ENCODE peak calls at places on chromosomes 16 and 17, in ten cellular contexts. J is AG10803; Y is psoas muscle; A is body of pancreas; B is ovary; M is fibroblast of lung; G is right lobe of liver; P is IMR-90; F is CD8-positive, alpha-beta T cell; T is GM12865. S is an unnamed sample.

GRCh38 chr17:31660684-31661083 is 198.4 kb downstream of the COPRS start:
- DNase-seq in Y (no peak), F (no peak), T (peak; percentile 47), G (no peak), B (no peak), A (no peak), M (no peak), J (no peak), P (no peak), S (no peak)

GRCh38 chr17:32152130-32152529 is 9.8 kb downstream of the RHOT1 start:
- DNase-seq in F (no peak), M (no peak), T (no peak), P (no peak), J (no peak), B (peak; percentile 38), A (peak; percentile 56), G (peak; percentile 37), Y (no peak), S (no peak)

GRCh38 chr16:66858740-66859396 is 14.7 kb downstream of the CA7 start:
- DNase-seq in B (no peak), T (peak; percentile 56), P (peak; percentile 49), M (peak; percentile 28), J (peak; percentile 50), G (peak; percentile 86), Y (peak; percentile 73), A (peak; percentile 47), F (no peak), S (no peak)

GRCh38 chr17:50681260-50682200 is 26.2 kb downstream of the ANKRD40 start:
- DNase-seq in G (no peak), A (peak; percentile 30), M (peak; percentile 80), B (no peak), F (no peak), J (peak; percentile 83), P (peak; percentile 82), Y (no peak), T (peak; percentile 29), S (peak; percentile 78)

GRCh38 chr16:89422905-89423630 is 67.3 kb downstream of the ANKRD11 start:
- DNase-seq in P (peak; percentile 79), M (peak; percentile 28), J (peak; percentile 45), Y (no peak), F (no peak), T (peak; percentile 88), B (no peak), G (no peak), A (peak; percentile 37), S (no peak)

GRCh38 chr17:42288985-42289862 is 926 bp downstream of the STAT5A start:
- DNase-seq in J (no peak), M (no peak), B (peak; percentile 64), T (peak; percentile 58), P (no peak), Y (peak; percentile 28), F (peak; percentile 73), A (peak; percentile 67), G (peak; percentile 65), S (no peak)

GRCh38 chr17:11855306-11855705 is 142.0 kb downstream of the ZNF18 start:
- DNase-seq in B (no peak), F (no peak), P (no peak), T (no peak), M (no peak), Y (no peak), A (no peak), G (no peak), J (no peak), S (no peak)

GRCh38 chr17:79851461-79851817 is 12.2 kb upstream of the CBX4 start:
- DNase-seq in F (no peak), B (no peak), P (no peak), A (peak; percentile 80), T (no peak), G (no peak), M (no peak), Y (no peak), J (no peak), S (peak; percentile 22)

GRCh38 chr17:82932146-82933005 is 92.6 kb upstream of the ZNF750 start:
- DNase-seq in J (peak; percentile 44), T (no peak), B (peak; percentile 15), M (peak; percentile 74), Y (peak; percentile 2), G (peak; percentile 11), P (peak; percentile 86), A (no peak), F (no peak), S (no peak)

GRCh38 chr17:77373298-77374169 is 232.8 kb downstream of the SEC14L1 start:
- DNase-seq in J (no peak), A (no peak), T (no peak), B (peak; percentile 77), M (no peak), G (peak; percentile 65), P (no peak), F (peak; percentile 72), Y (peak; percentile 56), S (no peak)

GRCh38 chr16:88876942-88877526 is 10.6 kb upstream of the PABPN1L start:
- DNase-seq in T (no peak), F (no peak), Y (no peak), P (no peak), J (no peak), B (no peak), M (no peak), G (no peak), A (no peak), S (no peak)

GRCh38 chr17:40605301-40605700 is 40.0 kb upstream of the CCR7 start:
- DNase-seq in J (no peak), B (no peak), G (no peak), T (no peak), M (no peak), P (no peak), A (no peak), F (peak; percentile 76), Y (no peak), S (no peak)

GRCh38 chr17:45783593-45784292 is 377 bp upstream of the CRHR1 start:
- DNase-seq in P (no peak), M (no peak), A (no peak), B (peak; percentile 41), F (no peak), J (no peak), Y (peak; percentile 41), G (no peak), T (no peak), S (peak; percentile 61)

GRCh38 chr16:46808997-46809396 is 22.0 kb downstream of the C16orf87 start:
- DNase-seq in G (no peak), B (no peak), A (no peak), M (no peak), T (peak; percentile 46), F (no peak), J (no peak), P (no peak), Y (no peak), S (no peak)
- H3K4me3 ChIP-seq in G (no peak overlapping the region), B (no peak overlapping the region), A (no peak overlapping the region), M (no peak overlapping the region), T (no peak overlapping the region), F (no peak overlapping the region), J (no peak overlapping the region), P (no peak overlapping the region), Y (no peak overlapping the region), S (no peak overlapping the region)

GRCh38 chr16:11668590-11669379 is 530 bp downstream of the SNN start:
- DNase-seq in F (no peak), B (peak; percentile 65), M (no peak), J (no peak), Y (peak; percentile 52), T (no peak), G (peak; percentile 40), P (no peak), A (no peak), S (no peak)

GRCh38 chr16:11666108-11667055 is 1.9 kb upstream of the SNN start:
- DNase-seq in F (no peak), P (no peak), G (no peak), T (no peak), M (no peak), B (no peak), A (no peak), Y (no peak), J (no peak), S (no peak)

GRCh38 chr16:11667824-11668589 is at the start of gene SNN:
- DNase-seq in Y (peak; percentile 93), T (peak; percentile 89), P (peak; percentile 72), J (peak; percentile 76), M (peak; percentile 78), F (peak; percentile 89), B (peak; percentile 90), G (peak; percentile 92), A (peak; percentile 91), S (peak; percentile 82)

GRCh38 chr16:11665071-11665491 is 3.2 kb upstream of the SNN start:
- DNase-seq in T (no peak), P (no peak), J (no peak), Y (no peak), B (no peak), M (no peak), A (no peak), G (no peak), F (peak; percentile 75), S (no peak)

GRCh38 chr16:11667221-11667823 is 933 bp upstream of the SNN start:
- DNase-seq in B (no peak), M (no peak), J (no peak), T (no peak), A (no peak), G (no peak), P (no peak), Y (no peak), F (no peak), S (no peak)
- H3K4me3 ChIP-seq in B (no peak overlapping the region), M (no peak overlapping the region), J (no peak overlapping the region), T (no peak overlapping the region), A (no peak overlapping the region), G (no peak overlapping the region), P (no peak overlapping the region), Y (peak overlapping the region; percentile 64), F (peak overlapping the region; percentile 59), S (peak overlapping the region; percentile 38)

GRCh38 chr17:2023692-2024571 is 1.2 kb downstream of the RTN4RL1 start:
- DNase-seq in J (peak; percentile 43), M (peak; percentile 60), B (peak; percentile 56), G (peak; percentile 61), P (peak; percentile 41), F (peak; percentile 53), Y (peak; percentile 55), T (peak; percentile 24), A (peak; percentile 84), S (peak; percentile 75)

GRCh38 chr17:2024572-2025219 is 438 bp downstream of the RTN4RL1 start:
- DNase-seq in G (no peak), A (no peak), P (no peak), Y (no peak), J (no peak), B (no peak), T (no peak), M (no peak), F (no peak), S (peak; percentile 34)

GRCh38 chr17:2027528-2028233 is 2.3 kb upstream of the DPH1 start:
- DNase-seq in G (no peak), Y (no peak), B (peak; percentile 36), J (no peak), M (no peak), A (no peak), P (no peak), T (no peak), F (no peak), S (no peak)

GRCh38 chr17:2025220-2025621 is at the start of gene RTN4RL1:
- DNase-seq in Y (peak; percentile 67), T (peak; percentile 42), G (peak; percentile 73), F (peak; percentile 78), P (no peak), A (peak; percentile 74), J (peak; percentile 55), M (peak; percentile 68), B (peak; percentile 58), S (peak; percentile 92)

GRCh38 chr17:2025622-2026309 is 632 bp upstream of the RTN4RL1 start:
- DNase-seq in G (peak; percentile 79), A (peak; percentile 82), J (peak; percentile 55), M (peak; percentile 72), F (no peak), Y (peak; percentile 75), B (peak; percentile 81), T (no peak), P (peak; percentile 57), S (peak; percentile 76)
- H3K4me3 ChIP-seq in G (peak overlapping the region; percentile 58), A (peak overlapping the region; percentile 9), J (peak overlapping the region; percentile 50), M (peak overlapping the region; percentile 37), F (peak overlapping the region; percentile 68), Y (peak overlapping the region; percentile 80), B (peak overlapping the region; percentile 30), T (no peak overlapping the region), P (peak overlapping the region; percentile 29), S (peak overlapping the region; percentile 50)

GRCh38 chr17:55265434-55266021 is 768 bp downstream of the HLF start:
- DNase-seq in F (no peak), G (peak; percentile 46), A (peak; percentile 28), M (no peak), J (no peak), P (no peak), Y (peak; percentile 27), B (peak; percentile 64), T (no peak), S (no peak)
- H3K4me3 ChIP-seq in F (peak overlapping the region; percentile 26), G (peak overlapping the region; percentile 67), A (peak overlapping the region; percentile 45), M (peak overlapping the region; percentile 28), J (no peak overlapping the region), P (no peak overlapping the region), Y (peak overlapping the region; percentile 74), B (peak overlapping the region; percentile 54), T (peak overlapping the region; percentile 58), S (peak overlapping the region; percentile 19)